ENCODE peak calls at places on chromosomes 12 and 14, in nine cellular contexts. R is CD4-positive, alpha-beta T cell; G is COLO829; J is EH; S is BE2C; U is PC-3; H is cardiac muscle cell; D is HuH-7.5; O is activated naive CD8-positive, alpha-beta T cell treated with anti-CD3 and anti-CD28 coated beads, Interleukin-2, amount 50 U/mL, for 16 hours. M is an unnamed sample.

GRCh38 chr14:87497301-87497700 is 495.7 kb downstream of the GALC start:
- DNase-seq in H (no peak), G (no peak), J (no peak), U (no peak), O (no peak), S (no peak), R (no peak), D (no peak), M (no peak)

GRCh38 chr12:38639625-38640024 is 265.8 kb downstream of the CPNE8 start:
- DNase-seq in D (no peak), R (no peak), O (no peak), U (peak; percentile 66), H (no peak), J (no peak), S (no peak), G (no peak), M (no peak)

GRCh38 chr14:59069455-59069854 is 119.0 kb upstream of the DAAM1 start:
- DNase-seq in D (peak; percentile 21), G (no peak), O (no peak), U (no peak), H (no peak), R (no peak), J (no peak), S (no peak), M (no peak)

GRCh38 chr12:68870011-68870410 is 62.0 kb downstream of the MDM2 start:
- DNase-seq in S (no peak), D (no peak), O (no peak), G (no peak), H (no peak), R (no peak), U (no peak), J (no peak), M (no peak)

GRCh38 chr12:12333407-12333831 is 16.6 kb downstream of the MANSC1 start:
- DNase-seq in S (no peak), G (no peak), U (peak; percentile 85), D (no peak), O (no peak), H (peak; percentile 75), J (no peak), R (no peak), M (no peak)

GRCh38 chr14:67373347-67373746 is 13.2 kb downstream of the EIF2S1 start:
- DNase-seq in S (no peak), H (no peak), J (no peak), G (no peak), U (no peak), R (no peak), D (no peak), O (no peak), M (no peak)

GRCh38 chr12:31011336-31011735 is 62.3 kb upstream of the DDX11 start:
- DNase-seq in S (no peak), D (no peak), U (no peak), H (no peak), R (no peak), G (no peak), O (no peak), J (no peak), M (no peak)

GRCh38 chr14:22890416-22890815 is 7.4 kb downstream of the REM2 start:
- DNase-seq in H (no peak), G (no peak), U (no peak), R (no peak), O (no peak), S (no peak), D (no peak), J (no peak), M (no peak)

GRCh38 chr12:120290541-120291312 is 976 bp downstream of the RNU4-2 start:
- DNase-seq in U (no peak), D (no peak), O (peak; percentile 6), S (no peak), R (peak; percentile 33), J (no peak), G (no peak), H (no peak), M (no peak)

GRCh38 chr14:35965425-35965824 is 139.3 kb downstream of the BRMS1L start:
- DNase-seq in J (no peak), U (no peak), G (peak; percentile 71), O (no peak), H (no peak), S (no peak), R (no peak), D (no peak), M (peak; percentile 42)

GRCh38 chr12:120932956-120933526 is 28.9 kb upstream of the SPPL3 start:
- DNase-seq in J (no peak), D (no peak), G (no peak), U (no peak), R (no peak), S (no peak), O (no peak), H (no peak), M (no peak)

GRCh38 chr14:102770147-102770909 is 6.9 kb upstream of the TRAF3 start:
- DNase-seq in O (no peak), G (no peak), J (no peak), S (no peak), D (no peak), U (no peak), H (no peak), R (no peak), M (no peak)

GRCh38 chr14:98858158-98858557 is 413.8 kb downstream of the BCL11B start:
- DNase-seq in H (no peak), G (no peak), O (no peak), R (no peak), U (no peak), J (no peak), S (no peak), D (no peak), M (no peak)

GRCh38 chr14:72692678-72693077 is 201.2 kb downstream of the DPF3 start:
- DNase-seq in J (peak; percentile 29), U (no peak), H (peak; percentile 13), R (no peak), D (no peak), O (no peak), G (no peak), S (no peak), M (no peak)

GRCh38 chr12:47742253-47742825 is 16.3 kb downstream of the RAPGEF3 start:
- DNase-seq in D (peak; percentile 67), U (peak; percentile 76), R (peak; percentile 80), O (peak; percentile 44), S (peak; percentile 68), J (peak; percentile 39), G (peak; percentile 42), H (peak; percentile 38), M (peak; percentile 65)

GRCh38 chr12:62957233-62957953 is 22.4 kb upstream of the PPM1H start:
- DNase-seq in D (peak; percentile 42), H (peak; percentile 40), J (peak; percentile 21), R (no peak), O (no peak), U (peak; percentile 56), S (no peak), G (no peak), M (no peak)

GRCh38 chr12:51972849-51973273 is 21.4 kb downstream of the ACVR1B start:
- DNase-seq in G (no peak), U (no peak), H (peak; percentile 94), S (no peak), R (peak; percentile 44), O (no peak), D (no peak), J (peak; percentile 60), M (no peak)

GRCh38 chr12:112285600-112286401 is 96.4 kb downstream of the HECTD4 start:
- DNase-seq in D (peak; percentile 48), J (no peak), G (no peak), O (no peak), S (no peak), R (no peak), H (no peak), U (no peak), M (no peak)

GRCh38 chr14:100748944-100749343 is 22.3 kb downstream of the DLK1 start:
- DNase-seq in G (no peak), R (no peak), D (no peak), S (no peak), H (no peak), J (no peak), U (no peak), O (no peak), M (no peak)

GRCh38 chr12:4387607-4388006 is 8.1 kb upstream of the FGF23 start:
- DNase-seq in R (no peak), G (no peak), O (no peak), D (no peak), H (no peak), S (no peak), U (no peak), J (no peak), M (no peak)

GRCh38 chr12:52600071-52600470 is 1.2 kb downstream of the KRT72 start:
- DNase-seq in D (no peak), U (no peak), O (no peak), S (no peak), J (no peak), H (no peak), R (no peak), G (no peak), M (no peak)

GRCh38 chr12:50562485-50563433 is 58.0 kb downstream of the DIP2B start:
- DNase-seq in J (no peak), G (no peak), O (no peak), R (no peak), H (no peak), U (no peak), S (no peak), D (no peak), M (no peak)

GRCh38 chr12:10154145-10154496 is 17.8 kb downstream of the OLR1 start:
- DNase-seq in O (no peak), R (no peak), S (no peak), J (no peak), G (no peak), U (no peak), D (no peak), H (no peak), M (no peak)